ENCODE peak calls at places on chromosomes 6 and 20, in four cellular contexts. N is ovary, E is AG04449, H is left ventricle myocardium inferior. Z is an unnamed sample.

GRCh38 chr6:6823568-6824224 is 235.2 kb downstream of the LY86 start:
- DNase-seq in E (no peak), H (no peak), N (no peak), Z (no peak)

GRCh38 chr20:53888510-53888909 is 181.9 kb downstream of the BCAS1 start:
- DNase-seq in E (no peak), H (no peak), N (no peak), Z (no peak)

GRCh38 chr6:137693737-137694136 is 173.3 kb upstream of the TNFAIP3 start:
- DNase-seq in E (no peak), N (no peak), H (no peak), Z (no peak)

GRCh38 chr6:63349401-63349800 is 29.6 kb upstream of the LGSN start:
- DNase-seq in N (no peak), E (no peak), H (no peak), Z (no peak)

GRCh38 chr20:36339646-36340592 is 33.8 kb downstream of the DLGAP4 start:
- DNase-seq in E (no peak), H (no peak), N (no peak), Z (no peak)

GRCh38 chr6:42788671-42789070 is 6.8 kb downstream of the BICRAL start:
- DNase-seq in H (no peak), E (no peak), N (no peak), Z (no peak)

GRCh38 chr6:41477572-41477971 is 68.6 kb upstream of the FOXP4 start:
- DNase-seq in E (no peak), N (no peak), H (no peak), Z (no peak)

GRCh38 chr6:4611441-4612129 is 164.6 kb upstream of the CDYL start:
- DNase-seq in H (no peak), E (no peak), N (no peak), Z (no peak)

GRCh38 chr6:15066433-15067337 is 179.2 kb upstream of the JARID2 start:
- DNase-seq in E (no peak), N (no peak), H (peak; percentile 26), Z (no peak)

GRCh38 chr6:169960891-169961611 is 209.6 kb downstream of the ERMARD start:
- DNase-seq in E (no peak), H (no peak), N (no peak), Z (no peak)

GRCh38 chr6:44470106-44470446 is 82.6 kb downstream of the CDC5L start:
- DNase-seq in N (no peak), E (no peak), H (no peak), Z (no peak)

GRCh38 chr6:3032986-3033385 is 33.3 kb downstream of the NQO2 start:
- DNase-seq in N (no peak), H (no peak), E (no peak), Z (no peak)

GRCh38 chr6:140921366-140922226 is 1211.1 kb upstream of the GJE1 start:
- DNase-seq in N (no peak), H (no peak), E (peak; percentile 52), Z (peak; percentile 45)

GRCh38 chr6:95420792-95421191 is 156.5 kb upstream of the MANEA start:
- DNase-seq in N (no peak), E (no peak), H (no peak), Z (no peak)

GRCh38 chr6:88953550-88954386 is 9.7 kb downstream of the RNGTT start:
- DNase-seq in H (no peak), N (no peak), E (no peak), Z (no peak)

GRCh38 chr6:13420269-13420668 is 67.1 kb downstream of the GFOD1 start:
- DNase-seq in E (no peak), N (no peak), H (no peak), Z (no peak)

GRCh38 chr20:61376541-61377231 is 124.6 kb downstream of the CDH4 start:
- DNase-seq in N (no peak), H (no peak), E (no peak), Z (no peak)

GRCh38 chr20:57582432-57583288 is 21.8 kb downstream of the PCK1 start:
- DNase-seq in H (no peak), N (peak; percentile 72), E (no peak), Z (no peak)

GRCh38 chr20:15867899-15868298 is 705.3 kb downstream of the KIF16B start:
- DNase-seq in H (no peak), N (no peak), E (no peak), Z (no peak)

GRCh38 chr6:25175216-25175615 is 104.0 kb upstream of the CARMIL1 start:
- DNase-seq in E (no peak), H (no peak), N (no peak), Z (no peak)

GRCh38 chr20:22567944-22568871 is 16.2 kb downstream of the FOXA2 start:
- DNase-seq in N (no peak), H (no peak), E (no peak), Z (no peak)

GRCh38 chr6:142378138-142378875 is 76.5 kb downstream of the ADGRG6 start:
- DNase-seq in N (no peak), H (no peak), E (no peak), Z (peak; percentile 71)

GRCh38 chr20:37501940-37502339 is 19.1 kb upstream of the NNAT start:
- DNase-seq in E (no peak), H (no peak), N (no peak), Z (no peak)
- TF ChIP-seq CTCF in E (no peak), H (no peak), N (no peak), Z (no peak)

DNA sequence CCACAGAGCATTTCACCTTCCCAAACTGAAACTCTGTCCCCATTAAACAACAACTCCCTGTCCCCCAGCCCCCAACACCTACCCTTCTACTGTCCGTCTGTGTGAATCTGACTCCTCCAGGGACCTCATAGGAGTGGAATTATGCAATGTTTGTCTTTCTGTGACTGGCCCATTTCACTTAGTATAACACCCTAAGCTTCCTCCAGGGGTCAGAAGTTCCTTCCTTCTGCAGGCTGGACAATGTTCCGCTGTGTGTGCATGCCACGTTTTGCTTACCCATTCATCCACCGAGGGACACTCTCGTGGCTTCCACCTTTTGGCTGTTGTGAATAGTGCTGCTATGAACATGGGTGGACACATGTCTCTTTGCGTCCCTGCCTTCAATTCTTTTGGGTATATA is 37.6 kb upstream of the MPC1 start:
- DNase-seq in E (no peak), N (no peak), H (no peak), Z (no peak)
- TF ChIP-seq CTCF in E (peak; percentile 9), N (no peak), H (peak; percentile 33), Z (no peak)

GRCh38 chr20:38550274-38550673 is 30.7 kb upstream of the ADIG start:
- DNase-seq in N (no peak), E (no peak), H (no peak), Z (no peak)
- TF ChIP-seq CTCF in N (no peak), E (no peak), H (no peak), Z (no peak)

GRCh38 chr20:50646483-50646996 is 44.8 kb downstream of the RIPOR3 start:
- DNase-seq in N (no peak), H (no peak), E (peak; percentile 74), Z (peak; percentile 89)
- TF ChIP-seq CTCF in N (peak; percentile 13), H (peak; percentile 18), E (peak; percentile 9), Z (peak; percentile 47)

GRCh38 chr6:69817358-69817757 is 20.5 kb upstream of the LMBRD1 start:
- DNase-seq in H (no peak), E (no peak), N (no peak), Z (no peak)

GRCh38 chr6:69819138-69819537 is 22.3 kb upstream of the LMBRD1 start:
- DNase-seq in N (no peak), E (no peak), H (no peak), Z (no peak)

GRCh38 chr6:69816017-69816416 is 19.2 kb upstream of the LMBRD1 start:
- DNase-seq in H (no peak), N (no peak), E (no peak), Z (no peak)

GRCh38 chr6:69818223-69818930 is 21.6 kb upstream of the LMBRD1 start:
- DNase-seq in E (no peak), N (no peak), H (no peak), Z (no peak)

DNA sequence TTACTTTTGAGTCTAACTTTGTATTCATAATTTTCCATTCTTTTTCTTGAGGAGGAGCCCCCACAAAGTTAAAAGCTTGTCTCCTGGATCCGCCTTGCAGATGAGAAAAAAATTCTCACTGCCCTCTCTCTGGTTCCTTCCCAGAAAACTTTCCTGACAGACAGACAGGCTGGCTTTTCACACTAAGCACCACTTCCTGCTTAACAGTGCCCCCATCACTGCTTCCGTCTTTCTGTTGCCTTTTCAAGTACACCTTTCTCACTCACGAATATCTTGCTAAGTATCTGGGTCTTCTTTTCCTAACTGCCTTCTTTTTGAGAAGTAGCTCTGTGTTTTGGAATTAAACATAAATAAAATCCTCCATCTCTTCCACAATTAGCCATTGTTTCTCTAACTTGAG is 19.8 kb upstream of the LMBRD1 start:
- DNase-seq in E (no peak), N (no peak), H (no peak), Z (no peak)
- TF ChIP-seq CTCF in E (no peak), N (no peak), H (no peak), Z (no peak)

DNA sequence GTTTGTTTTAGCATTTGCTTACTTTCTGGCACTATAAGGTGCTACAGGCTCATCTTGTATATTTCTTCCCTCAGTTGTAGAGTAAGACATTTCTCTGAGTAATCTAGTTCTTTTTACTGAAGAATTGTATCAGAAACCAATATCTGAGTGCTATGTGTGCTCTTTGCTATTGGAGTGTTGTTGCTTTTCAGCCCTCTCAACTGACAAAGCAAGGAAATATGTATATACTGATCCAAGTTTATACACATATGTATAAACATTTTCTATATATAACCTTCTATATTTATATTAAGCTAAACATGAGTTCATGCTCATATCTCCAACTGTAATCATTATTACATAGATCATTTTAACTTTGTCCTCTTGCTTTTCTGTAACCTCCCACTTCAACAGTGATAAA is 405.7 kb downstream of the RFPL4B start:
- DNase-seq in E (no peak), H (no peak), N (no peak), Z (no peak)
- TF ChIP-seq CTCF in E (no peak), H (no peak), N (no peak), Z (no peak)